ENCODE peak calls at places on chromosomes 13 and 19, in four cellular contexts. I is heart right ventricle, B is HTR-8/SVneo, S is glutamatergic neuron. U is an unnamed sample.

GRCh38 chr13:21672811-21673591 is 2.1 kb downstream of the FGF9 start:
- DNase-seq in I (no peak), S (no peak), B (no peak), U (no peak)

GRCh38 chr19:11204943-11205349 is 7.6 kb upstream of the KANK2 start:
- DNase-seq in B (no peak), S (no peak), I (peak), U (no peak)

GRCh38 chr19:35204799-35205732 is 23.5 kb downstream of the FAM187B start:
- DNase-seq in B (no peak), S (no peak), I (peak), U (no peak)

GRCh38 chr13:106103779-106104178 is 431.7 kb downstream of the EFNB2 start:
- DNase-seq in B (no peak), I (no peak), S (no peak), U (no peak)

GRCh38 chr13:109209526-109209925 is 576.9 kb downstream of the IRS2 start:
- DNase-seq in I (no peak), S (no peak), B (no peak), U (no peak)

GRCh38 chr19:49881672-49882394 is 4.3 kb downstream of the TBC1D17 start:
- DNase-seq in B (no peak), I (no peak), S (peak), U (no peak)

GRCh38 chr19:13459351-13459750 is 46.9 kb downstream of the CACNA1A start:
- DNase-seq in B (no peak), I (no peak), S (no peak), U (no peak)

GRCh38 chr19:33803383-33803782 is 6.7 kb downstream of the KCTD15 start:
- DNase-seq in S (no peak), B (no peak), I (no peak), U (no peak)

GRCh38 chr19:19034204-19034624 is 811 bp downstream of the ARMC6 start:
- DNase-seq in S (peak), B (peak), I (no peak), U (no peak)

GRCh38 chr19:7549749-7550148 is 14.2 kb downstream of the PNPLA6 start:
- DNase-seq in B (no peak), I (no peak), S (no peak), U (no peak)

GRCh38 chr13:22839554-22840286 is 341.1 kb upstream of the SGCG start:
- DNase-seq in I (no peak), B (no peak), S (no peak), U (no peak)

GRCh38 chr13:90984737-90985136 is 362.8 kb upstream of the MIR17HG start:
- DNase-seq in B (no peak), S (no peak), I (no peak), U (no peak)

U was measured in esophagus squamous epithelium.